ENCODE peak calls at places on chromosomes 1 and 21, in ten cellular contexts. T, Z, N, A, S, D, G, R, H and L are unnamed samples.

GRCh38 chr1:173302890-173303829 is 96.0 kb upstream of the TNFSF4 start:
- DNase-seq in R (no peak), G (no peak), N (no peak), T (no peak), S (no peak), Z (no peak), H (no peak), D (no peak), A (no peak), L (no peak)

GRCh38 chr1:36224537-36225297 is 474 bp downstream of the THRAP3 start:
- DNase-seq in G (no peak), H (no peak), A (peak), Z (no peak), D (peak), N (peak), R (peak), T (no peak), S (peak), L (no peak)

GRCh38 chr1:236522937-236523703 is 662 bp upstream of the LGALS8 start:
- DNase-seq in S (peak), N (peak), A (peak), G (peak), H (no peak), Z (no peak), T (peak), D (peak), R (peak), L (peak)

GRCh38 chr1:14267991-14268390 is 330.5 kb upstream of the KAZN start:
- DNase-seq in R (no peak), G (no peak), H (no peak), Z (no peak), A (no peak), S (no peak), N (no peak), D (no peak), T (no peak), L (no peak)

GRCh38 chr21:26445440-26445839 is 127.6 kb downstream of the CYYR1 start:
- DNase-seq in T (no peak), A (peak), S (no peak), D (no peak), Z (no peak), N (no peak), H (no peak), G (no peak), R (no peak), L (no peak)

GRCh38 chr1:226738421-226738994 is 574 bp downstream of the ITPKB start:
- DNase-seq in R (peak), Z (peak), A (peak), N (peak), S (no peak), D (peak), G (peak), H (peak), T (peak), L (peak)

GRCh38 chr1:10299174-10299573 is 88.8 kb downstream of the KIF1B start:
- DNase-seq in S (no peak), H (no peak), N (no peak), T (no peak), Z (no peak), G (no peak), R (no peak), D (no peak), A (no peak), L (no peak)

GRCh38 chr1:203569490-203570318 is 56.9 kb upstream of the ATP2B4 start:
- DNase-seq in N (no peak), S (no peak), Z (no peak), T (no peak), G (no peak), R (no peak), D (no peak), H (no peak), A (no peak), L (no peak)

GRCh38 chr1:94621392-94621791 is 79.8 kb upstream of the F3 start:
- DNase-seq in Z (no peak), R (no peak), H (peak), G (peak), T (no peak), S (no peak), A (peak), D (peak), N (no peak), L (no peak)

GRCh38 chr21:18373631-18374030 is 30.0 kb downstream of the TMPRSS15 start:
- DNase-seq in Z (no peak), T (no peak), G (no peak), A (no peak), S (no peak), R (no peak), N (no peak), D (no peak), H (no peak), L (no peak)

GRCh38 chr1:203316626-203317093 is 11.3 kb downstream of the BTG2 start:
- DNase-seq in S (no peak), D (peak), G (peak), Z (no peak), A (no peak), T (no peak), R (no peak), N (no peak), H (no peak), L (no peak)

GRCh38 chr1:59332983-59333382 is 36.1 kb downstream of the FGGY start:
- DNase-seq in D (no peak), H (no peak), R (no peak), T (no peak), G (no peak), A (peak), Z (peak), N (no peak), S (no peak), L (no peak)

GRCh38 chr21:37005548-37006242 is 807 bp upstream of the RIPPLY3 start:
- DNase-seq in H (no peak), S (no peak), Z (no peak), G (no peak), T (no peak), R (no peak), D (no peak), N (peak), A (no peak), L (no peak)

GRCh38 chr1:203448521-203449061 is 27.0 kb upstream of the PRELP start:
- DNase-seq in A (peak), N (no peak), Z (no peak), S (no peak), T (peak), H (no peak), G (no peak), R (peak), D (no peak), L (no peak)

GRCh38 chr1:9659328-9659727 is 7.8 kb downstream of the PIK3CD start:
- DNase-seq in A (peak), D (no peak), R (no peak), N (no peak), G (no peak), S (no peak), H (no peak), T (no peak), Z (no peak), L (no peak)

GRCh38 chr1:18541046-18541795 is 60.5 kb downstream of the KLHDC7A start:
- DNase-seq in A (no peak), Z (no peak), G (no peak), R (peak), T (no peak), D (no peak), N (peak), H (peak), S (no peak), L (no peak)

GRCh38 chr1:216665381-216665780 is 57.8 kb downstream of the ESRRG start:
- DNase-seq in N (no peak), T (no peak), G (no peak), R (no peak), D (no peak), S (no peak), H (no peak), A (peak), Z (peak), L (no peak)

GRCh38 chr1:112544011-112544688 is 35.4 kb downstream of the WNT2B start:
- DNase-seq in R (no peak), D (no peak), G (no peak), Z (no peak), T (no peak), S (no peak), N (no peak), H (no peak), A (peak), L (no peak)

GRCh38 chr1:218829143-218829542 is 344.5 kb upstream of the LYPLAL1 start:
- DNase-seq in R (no peak), T (no peak), D (no peak), N (no peak), Z (no peak), A (peak), H (no peak), G (no peak), S (no peak), L (no peak)

GRCh38 chr1:25705699-25706098 is 89.1 kb downstream of the MAN1C1 start:
- DNase-seq in Z (no peak), T (no peak), N (no peak), H (no peak), S (no peak), D (no peak), R (no peak), G (no peak), A (no peak), L (no peak)

GRCh38 chr1:51565009-51565408 is 45.9 kb upstream of the EPS15 start:
- DNase-seq in T (no peak), R (no peak), Z (no peak), D (no peak), H (no peak), G (no peak), A (no peak), N (peak), S (no peak), L (no peak)

GRCh38 chr1:205849619-205850355 is at the start of gene PM20D1:
- DNase-seq in R (peak), G (peak), A (peak), Z (no peak), H (peak), T (peak), D (peak), S (peak), N (peak), L (peak)

GRCh38 chr1:23090056-23090455 is 70.8 kb downstream of the KDM1A start:
- DNase-seq in S (no peak), H (no peak), N (no peak), D (no peak), G (no peak), A (no peak), T (no peak), Z (no peak), R (no peak), L (no peak)

GRCh38 chr1:214718724-214719123 is 115.7 kb downstream of the CENPF start:
- DNase-seq in S (no peak), T (no peak), N (no peak), A (peak), D (no peak), Z (no peak), R (no peak), G (no peak), H (no peak), L (no peak)

GRCh38 chr1:89670168-89670567 is 37.2 kb downstream of the LRRC8C start:
- DNase-seq in R (no peak), S (no peak), N (no peak), A (peak), T (no peak), G (no peak), D (no peak), H (no peak), Z (no peak), L (no peak)

GRCh38 chr1:224525411-224526040 is 90.6 kb upstream of the CNIH3 start:
- DNase-seq in Z (no peak), T (no peak), R (no peak), D (no peak), G (no peak), H (no peak), S (no peak), N (no peak), A (peak), L (no peak)

GRCh38 chr1:89821322-89822108 is 683 bp downstream of the LRRC8D start:
- DNase-seq in Z (peak), N (peak), D (peak), G (peak), R (peak), T (peak), S (peak), A (peak), H (peak), L (peak)

GRCh38 chr1:153030895-153031294 is at the start of gene SPRR1B:
- DNase-seq in Z (no peak), N (no peak), G (no peak), S (no peak), A (no peak), D (no peak), T (no peak), R (no peak), H (no peak), L (no peak)

GRCh38 chr1:46615088-46615487 is 1.5 kb downstream of the MOB3C start:
- DNase-seq in Z (no peak), N (no peak), R (no peak), T (no peak), S (no peak), H (no peak), D (no peak), A (no peak), G (no peak), L (no peak)

GRCh38 chr1:46616277-46617107 is at the start of gene MOB3C:
- DNase-seq in T (peak), R (peak), Z (no peak), S (peak), A (peak), N (peak), D (peak), G (peak), H (peak), L (peak)

GRCh38 chr1:46617108-46617694 is 590 bp upstream of the MOB3C start:
- DNase-seq in N (peak), D (no peak), G (no peak), R (no peak), A (no peak), S (no peak), Z (no peak), T (no peak), H (no peak), L (no peak)

GRCh38 chr1:46614604-46614984 is 2.0 kb downstream of the MOB3C start:
- DNase-seq in Z (no peak), N (no peak), T (no peak), A (no peak), H (no peak), S (no peak), D (no peak), R (no peak), G (no peak), L (no peak)

DNA sequence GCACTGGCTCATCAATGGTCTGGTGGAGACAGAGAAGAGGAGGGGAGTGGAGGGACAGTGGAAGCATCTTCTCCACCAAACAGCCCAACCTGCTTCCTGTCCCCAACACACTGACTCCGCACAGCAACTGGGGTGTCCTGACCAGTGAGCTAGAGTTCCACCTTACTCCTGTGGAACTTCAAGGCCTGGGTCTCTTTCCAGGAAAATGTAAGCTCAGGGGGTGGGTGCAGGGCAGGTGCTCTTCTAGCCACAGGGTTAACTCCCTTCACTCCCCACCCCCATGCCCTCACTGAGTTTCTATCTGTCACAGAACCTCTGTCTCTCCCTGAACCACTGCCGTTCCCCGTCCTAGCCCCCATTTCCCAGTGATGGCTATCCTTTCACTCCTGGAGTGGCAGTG is 876 bp downstream of the MOB3C start:
- DNase-seq in H (no peak), S (no peak), A (peak), N (no peak), D (no peak), T (no peak), G (no peak), R (no peak), Z (no peak), L (no peak)
- H3K27ac ChIP-seq in H (peak), S (peak), A (no peak), N (no peak), D (peak), T (peak), G (peak), R (peak), Z (no peak), L (peak)

GRCh38 chr21:46322351-46323226 is 1.1 kb downstream of the C21orf58 start:
- DNase-seq in G (no peak), N (no peak), T (no peak), A (peak), H (no peak), R (no peak), D (peak), S (no peak), Z (peak), L (no peak)
- H3K27ac ChIP-seq in G (peak), N (no peak), T (no peak), A (peak), H (no peak), R (no peak), D (no peak), S (no peak), Z (peak), L (no peak)

GRCh38 chr1:155527672-155528071 is 34.9 kb downstream of the ASH1L start:
- DNase-seq in R (no peak), G (no peak), A (no peak), T (no peak), D (no peak), H (no peak), Z (no peak), N (no peak), S (no peak), L (no peak)

GRCh38 chr1:155529929-155530328 is 32.7 kb downstream of the ASH1L start:
- DNase-seq in T (no peak), A (no peak), Z (no peak), R (no peak), D (no peak), S (no peak), G (no peak), H (no peak), N (no peak), L (no peak)

GRCh38 chr1:155531624-155532023 is 31.0 kb downstream of the ASH1L start:
- DNase-seq in D (no peak), A (no peak), N (no peak), S (no peak), G (no peak), R (no peak), T (no peak), Z (no peak), H (no peak), L (no peak)

GRCh38 chr1:155526356-155526755 is 36.2 kb downstream of the ASH1L start:
- DNase-seq in T (no peak), G (no peak), D (no peak), A (no peak), R (no peak), Z (no peak), N (no peak), S (no peak), H (no peak), L (no peak)

GRCh38 chr1:155529109-155529508 is 33.5 kb downstream of the ASH1L start:
- DNase-seq in H (no peak), A (no peak), Z (no peak), N (no peak), D (no peak), T (no peak), R (no peak), S (no peak), G (no peak), L (no peak)
- H3K27ac ChIP-seq in H (no peak), A (no peak), Z (no peak), N (no peak), D (no peak), T (no peak), R (no peak), S (no peak), G (no peak), L (no peak)

DNA sequence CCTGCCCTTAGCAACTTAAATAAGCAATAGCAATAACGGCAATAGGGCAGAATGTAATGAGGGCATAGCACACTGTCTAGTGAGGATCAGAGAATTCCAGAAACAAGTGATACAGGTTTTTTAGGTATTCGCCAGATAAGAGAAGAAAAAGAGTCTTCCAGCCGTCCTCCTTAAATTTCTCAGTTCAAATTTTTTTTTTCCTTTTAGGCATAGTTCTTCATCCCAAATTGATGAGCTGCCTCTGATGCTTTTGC is 1.8 kb downstream of the PIGV start:
- DNase-seq in A (no peak), R (no peak), S (no peak), N (no peak), Z (no peak), T (no peak), H (no peak), D (no peak), G (no peak), L (no peak)
- H3K27ac ChIP-seq in A (no peak), R (no peak), S (peak), N (no peak), Z (peak), T (peak), H (no peak), D (no peak), G (peak), L (peak)